ENCODE peak calls at places on chromosomes 12 and 14, in five cellular contexts. K is WTC11, Y is HepG2, E is K562, B is H1. L is an unnamed sample.

GRCh38 chr12:108047130-108047550 is 81.9 kb upstream of the WSCD2 start:
- DNase-seq in E (no peak), K (no peak), Y (no peak), B (no peak), L (no peak)

GRCh38 chr14:89241265-89241664 is 175.8 kb downstream of the FOXN3 start:
- DNase-seq in B (no peak), Y (no peak), E (no peak), K (no peak), L (no peak)

GRCh38 chr12:2957816-2958431 is 1.3 kb upstream of the TEAD4 start:
- DNase-seq in Y (no peak), K (no peak), E (no peak), B (no peak), L (no peak)

GRCh38 chr12:2959508-2960431 is 573 bp downstream of the TEAD4 start:
- DNase-seq in B (no peak), K (peak; percentile 49), Y (peak; percentile 21), E (peak; percentile 67), L (no peak)

GRCh38 chr12:67820694-67821093 is 168.6 kb upstream of the IFNG-AS1 start:
- DNase-seq in Y (no peak), K (no peak), E (no peak), B (no peak), L (no peak)

GRCh38 chr12:11892065-11892391 is 178.7 kb upstream of the BCL2L14 start:
- DNase-seq in Y (peak; percentile 34), K (no peak), B (no peak), E (no peak), L (no peak)

GRCh38 chr12:29763301-29763683 is 20.4 kb downstream of the TMTC1 start:
- DNase-seq in K (no peak), Y (no peak), E (no peak), B (no peak), L (no peak)

GRCh38 chr12:65740873-65741600 is 83.2 kb upstream of the HMGA2 start:
- DNase-seq in E (peak; percentile 82), Y (peak; percentile 69), K (peak; percentile 97), B (no peak), L (no peak)

GRCh38 chr12:102067574-102068258 is 5.9 kb upstream of the WASHC3 start:
- DNase-seq in K (no peak), E (no peak), B (no peak), Y (no peak), L (no peak)

GRCh38 chr12:66813137-66813867 is 134.4 kb upstream of the GRIP1 start:
- DNase-seq in B (no peak), K (no peak), E (no peak), Y (peak; percentile 2), L (no peak)

GRCh38 chr14:77615231-77616132 is 955 bp downstream of the SPTLC2 start:
- DNase-seq in B (no peak), E (no peak), K (no peak), Y (no peak), L (no peak)

GRCh38 chr12:38898001-38898684 is 7.2 kb downstream of the CPNE8 start:
- DNase-seq in B (no peak), K (no peak), E (no peak), Y (no peak), L (no peak)

GRCh38 chr14:95225251-95225887 is 68.0 kb upstream of the DICER1 start:
- DNase-seq in E (no peak), Y (no peak), B (no peak), K (no peak), L (no peak)

GRCh38 chr14:64611358-64612020 is 61.7 kb downstream of the PPP1R36 start:
- DNase-seq in E (no peak), B (no peak), Y (no peak), K (no peak), L (no peak)
- TF ChIP-seq ATF2 in E (no peak), B (no peak), Y (no peak), K (no peak), L (no peak)

GRCh38 chr14:63387691-63388090 is 69.0 kb upstream of the GPHB5 start:
- DNase-seq in E (no peak), K (no peak), B (no peak), Y (no peak), L (no peak)

GRCh38 chr14:63378444-63378843 is 59.7 kb upstream of the GPHB5 start:
- DNase-seq in B (no peak), E (no peak), Y (no peak), K (no peak), L (no peak)

GRCh38 chr14:63388766-63389431 is 70.2 kb upstream of the GPHB5 start:
- DNase-seq in B (peak; percentile 25), K (peak; percentile 76), E (peak; percentile 23), Y (peak; percentile 37), L (peak; percentile 24)

DNA sequence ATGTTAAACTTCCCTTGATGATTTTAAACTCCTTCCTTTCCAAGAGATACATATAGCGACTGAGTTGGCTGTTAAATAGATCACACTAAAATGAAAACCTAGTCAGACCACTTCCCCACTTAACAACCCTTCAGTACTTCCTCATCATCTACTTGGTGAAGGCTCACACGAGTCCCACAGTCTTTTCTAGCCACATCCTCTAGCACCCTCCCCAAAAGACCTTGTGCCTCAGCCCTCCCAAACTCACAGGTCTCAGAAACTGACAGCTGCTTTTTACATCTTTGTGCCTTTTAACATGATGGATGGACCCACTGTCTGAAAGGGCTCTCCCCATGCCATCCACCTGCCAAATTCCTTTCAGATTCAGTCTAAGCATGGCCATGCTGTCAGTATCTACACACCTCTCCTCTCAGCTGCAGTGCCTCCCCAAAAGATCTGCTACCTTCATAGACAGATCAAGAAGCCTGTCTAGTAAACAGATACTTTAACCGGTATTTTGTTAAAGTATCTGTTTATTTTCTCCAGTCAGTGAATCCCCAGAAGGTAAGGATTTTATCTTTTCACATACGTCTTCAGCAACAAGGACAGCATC is 65.1 kb upstream of the GPHB5 start:
- DNase-seq in E (no peak), Y (no peak), B (no peak), K (no peak), L (peak; percentile 17)
- TF ChIP-seq ATF2 in E (no peak), Y (no peak), B (no peak), K (no peak), L (no peak)

GRCh38 chr14:100827751-100828447 is 2.0 kb downstream of the MEG3 start:
- DNase-seq in B (no peak), K (peak; percentile 72), E (peak; percentile 28), Y (no peak), L (no peak)
- TF ChIP-seq ATF2 in B (no peak), K (no peak), E (no peak), Y (no peak), L (no peak)

DNA sequence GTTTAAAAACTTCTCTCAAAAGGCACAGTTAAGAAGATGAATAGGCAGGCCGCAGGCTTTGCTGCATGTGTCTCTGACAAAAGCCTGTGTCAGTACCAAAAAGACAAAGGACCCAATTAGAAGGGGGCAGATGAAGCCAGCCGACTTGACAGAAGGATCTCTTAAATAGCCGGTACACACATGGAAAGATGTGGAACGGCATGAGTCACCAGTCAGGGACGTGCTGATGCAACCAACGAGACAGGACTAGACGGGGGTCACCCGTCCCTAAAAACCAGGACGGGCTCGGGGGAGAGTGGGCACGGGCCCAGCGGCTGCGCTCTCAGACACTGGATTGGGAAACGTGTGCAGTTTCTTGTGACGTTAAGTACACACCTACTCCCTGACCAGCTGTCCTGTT is 34.6 kb upstream of the MMP17 start:
- DNase-seq in B (no peak), Y (no peak), K (no peak), E (no peak), L (no peak)
- TF ChIP-seq ATF2 in B (no peak), Y (no peak), K (no peak), E (no peak), L (no peak)

DNA sequence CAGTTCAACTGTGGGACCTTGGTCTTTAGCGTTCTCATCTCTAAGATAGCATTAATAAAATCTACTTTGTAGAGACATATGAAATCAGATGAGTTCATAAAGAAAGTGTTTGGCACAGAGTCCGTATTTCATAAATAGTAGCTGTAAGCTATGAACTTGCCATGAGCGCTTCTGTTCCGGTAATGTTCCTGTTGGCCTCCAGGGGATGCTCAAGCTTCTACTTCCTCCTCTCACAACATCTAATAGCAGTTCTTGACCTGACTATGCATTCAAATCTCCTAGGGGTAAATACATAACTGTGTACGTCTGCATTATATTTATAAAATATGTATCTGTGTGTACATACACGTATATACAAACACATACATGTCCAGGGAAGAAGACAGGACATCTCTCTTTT is 288.2 kb upstream of the TMPO start:
- DNase-seq in K (peak; percentile 23), E (peak; percentile 13), Y (peak; percentile 6), B (no peak), L (no peak)
- TF ChIP-seq ATF2 in K (no peak), E (no peak), Y (no peak), B (no peak), L (no peak)

GRCh38 chr14:72677664-72678063 is 216.2 kb downstream of the DPF3 start:
- DNase-seq in Y (no peak), B (no peak), K (no peak), E (no peak), L (no peak)

GRCh38 chr14:72679106-72679505 is 214.8 kb downstream of the DPF3 start:
- DNase-seq in Y (no peak), K (no peak), E (no peak), B (no peak), L (no peak)

GRCh38 chr14:72673179-72673578 is 220.7 kb downstream of the DPF3 start:
- DNase-seq in K (no peak), E (no peak), B (no peak), Y (no peak), L (no peak)

GRCh38 chr14:72678360-72678759 is 215.5 kb downstream of the DPF3 start:
- DNase-seq in B (no peak), Y (no peak), K (no peak), E (no peak), L (no peak)

GRCh38 chr14:72675126-72675525 is 218.8 kb downstream of the DPF3 start:
- DNase-seq in Y (no peak), E (no peak), K (no peak), B (no peak), L (no peak)
- TF ChIP-seq ATF2 in Y (no peak), E (no peak), K (no peak), B (no peak), L (no peak)